ENCODE peak calls at places on chromosomes 1 and 21, in four cellular contexts. S, W, I and U are unnamed samples.

GRCh38 chr21:36732217-36732616 is 33.3 kb downstream of the SIM2 start:
- DNase-seq in S (no peak), I (no peak), W (no peak), U (no peak)

GRCh38 chr1:220759147-220759546 is 11.0 kb downstream of the MTARC2 start:
- DNase-seq in S (no peak), W (no peak), I (no peak), U (no peak)

GRCh38 chr1:11880911-11881748 is 22.4 kb upstream of the NPPB start:
- DNase-seq in S (no peak), I (no peak), W (no peak), U (no peak)

GRCh38 chr1:174815474-174815908 is 184.3 kb upstream of the CACYBP start:
- DNase-seq in W (no peak), I (no peak), S (no peak), U (no peak)

GRCh38 chr1:53899206-53899628 is 5.2 kb downstream of the DIO1 start:
- DNase-seq in S (no peak), W (peak), I (no peak), U (no peak)

GRCh38 chr1:1847501-1848289 is 43.2 kb downstream of the GNB1 start:
- DNase-seq in I (no peak), S (no peak), W (no peak), U (no peak)

GRCh38 chr1:16924216-16924918 is 2.6 kb downstream of the CROCC start:
- DNase-seq in I (no peak), W (no peak), S (no peak), U (no peak)

GRCh38 chr1:215376544-215377264 is 190.4 kb upstream of the KCTD3 start:
- DNase-seq in W (peak), S (no peak), I (no peak), U (no peak)

GRCh38 chr1:228318823-228319241 is 87.8 kb downstream of the TRIM11 start:
- DNase-seq in S (no peak), I (no peak), W (no peak), U (no peak)

GRCh38 chr1:210239295-210240155 is 6.9 kb downstream of the SERTAD4 start:
- DNase-seq in S (peak), I (no peak), W (peak), U (no peak)

DNA sequence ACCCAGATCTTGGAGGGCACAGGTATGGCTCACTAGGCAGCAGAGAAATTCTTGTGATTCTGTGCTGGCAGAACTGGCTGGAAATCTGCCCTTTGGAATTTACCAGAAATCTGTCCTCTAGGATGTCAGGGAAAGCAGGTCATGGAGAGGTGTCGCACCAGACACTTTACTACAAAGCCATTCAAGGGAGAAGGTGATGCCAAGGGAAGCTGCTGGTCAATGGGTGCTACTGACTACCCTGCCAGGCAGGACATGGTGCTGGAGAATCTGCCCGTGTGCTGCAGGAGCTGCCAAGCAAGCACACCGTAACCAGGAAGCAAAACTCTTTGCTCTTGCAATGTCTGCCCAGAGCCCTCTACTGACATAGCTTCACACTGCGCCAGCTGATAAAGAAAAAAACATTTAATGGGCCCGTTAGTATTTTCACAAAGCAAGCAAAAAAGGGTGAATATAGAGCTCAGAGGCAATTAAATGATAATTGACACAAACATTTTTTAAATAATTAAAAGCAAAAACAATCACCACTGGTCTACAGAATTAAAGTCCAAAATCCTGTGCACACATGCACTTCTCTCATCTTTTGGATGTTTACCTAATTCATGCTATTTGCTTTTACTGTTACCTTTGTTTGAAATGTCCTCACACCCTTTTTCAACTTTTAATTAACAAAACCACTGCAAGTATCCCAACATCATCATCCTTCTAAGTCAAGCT is 7.2 kb upstream of the FBXO28 start:
- DNase-seq in I (no peak), S (peak), W (peak), U (no peak)
- TF ChIP-seq CTCF in I (no peak), S (peak), W (peak), U (no peak)

DNA sequence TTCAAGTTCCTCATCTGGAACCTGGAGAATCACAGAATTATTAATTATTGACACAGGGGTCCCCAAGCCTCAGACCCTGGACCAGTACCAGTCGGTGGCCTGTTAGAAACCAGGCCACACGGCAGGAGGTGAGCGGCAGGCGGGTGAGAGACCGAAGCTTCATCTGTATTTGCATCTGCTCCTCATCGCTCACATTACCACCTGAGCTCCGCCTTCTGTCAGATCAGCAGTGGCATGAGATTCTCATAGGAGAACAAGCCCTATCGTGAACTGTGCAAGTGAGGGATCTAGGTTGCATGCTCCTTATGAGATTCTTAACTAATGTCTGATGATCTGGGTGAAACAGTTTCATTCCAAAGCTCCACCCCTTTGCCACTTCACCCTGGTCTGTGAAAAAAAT is 125.9 kb downstream of the C1orf21 start:
- DNase-seq in I (no peak), S (no peak), W (no peak), U (no peak)
- TF ChIP-seq CTCF in I (no peak), S (no peak), W (no peak), U (no peak)

DNA sequence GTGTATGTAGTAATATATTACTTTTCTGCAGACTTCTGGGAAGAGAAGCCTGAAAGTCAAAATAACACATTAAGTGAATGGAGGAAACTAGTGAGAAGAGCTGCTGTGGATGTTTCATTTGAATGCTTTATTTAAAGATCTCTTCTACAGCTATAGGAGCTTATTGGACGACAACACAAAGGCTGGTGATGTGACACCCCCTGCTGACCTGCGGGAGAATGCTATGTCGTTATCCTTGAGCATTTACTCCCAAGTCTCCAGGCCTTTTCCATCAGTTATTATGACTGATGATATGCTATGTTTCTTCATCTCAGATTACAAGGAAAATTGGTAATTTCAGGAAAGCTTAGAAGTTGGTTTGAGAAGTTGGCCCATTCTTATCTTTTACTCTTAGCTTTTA is 22.3 kb upstream of the PLA2G4A start:
- DNase-seq in I (no peak), W (peak), S (peak), U (no peak)
- TF ChIP-seq CTCF in I (no peak), W (peak), S (peak), U (no peak)

GRCh38 chr1:6080469-6080868 is 34.8 kb downstream of the KCNAB2 start:
- DNase-seq in W (no peak), I (no peak), S (no peak), U (no peak)
- TF ChIP-seq CTCF in W (peak), I (no peak), S (peak), U (no peak)

DNA sequence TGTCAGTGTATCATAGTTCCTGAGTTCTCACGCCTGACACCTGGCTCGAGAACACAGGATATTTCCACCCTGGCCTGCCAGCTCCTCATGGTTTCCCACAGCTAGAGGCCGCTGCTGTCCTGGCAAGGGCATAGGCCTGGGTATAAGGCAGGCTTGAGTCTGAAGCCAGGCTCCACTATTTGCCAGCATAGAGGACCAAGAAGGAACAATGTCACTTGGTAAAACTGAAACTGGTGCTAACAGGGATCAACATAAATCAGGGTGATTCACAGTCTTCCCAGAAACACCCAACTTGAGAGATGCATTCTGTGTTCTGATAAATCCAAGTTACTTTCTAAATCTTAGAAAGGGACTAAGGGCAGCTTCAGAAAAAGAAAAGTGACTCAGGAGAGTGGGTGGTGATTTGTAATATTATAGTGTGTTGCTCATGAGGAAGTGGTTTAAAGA is 6.9 kb upstream of the S100A2 start:
- DNase-seq in I (peak), W (peak), S (peak), U (no peak)
- TF ChIP-seq CTCF in I (peak), W (peak), S (peak), U (no peak)

DNA sequence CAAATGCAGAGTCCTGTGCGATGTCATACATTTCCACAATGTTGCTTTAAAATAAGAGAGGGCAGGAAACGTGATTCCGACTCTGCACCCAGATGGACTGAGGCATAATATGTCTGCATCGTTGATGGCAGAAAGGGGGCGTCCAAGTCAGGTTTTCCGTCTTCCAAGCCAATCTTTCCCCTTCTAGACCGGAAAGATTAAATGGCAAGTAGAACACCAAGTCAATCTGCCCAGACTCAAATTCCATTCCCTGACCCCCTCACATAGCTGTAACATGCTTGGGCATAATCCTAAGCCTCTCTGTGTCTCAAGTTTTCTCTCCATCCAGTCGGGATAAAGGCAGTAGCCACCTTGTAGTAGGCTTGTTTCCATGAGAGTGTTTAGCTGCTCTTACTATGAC is 14.4 kb downstream of the PCP4 start:
- DNase-seq in S (no peak), I (no peak), W (no peak), U (no peak)
- TF ChIP-seq CTCF in S (no peak), I (no peak), W (no peak), U (no peak)